ENCODE peak calls at places on chromosomes 6 and 20, in seven cellular contexts. V is GM13976; O is SK-MEL-5; T is foreskin melanocyte; M is ACHN; H is activated CD4-positive, CD25-positive, alpha-beta regulatory T cell treated with anti-CD3 and anti-CD28 coated beads, Interleukin-2, amount 50 U/mL, for 72 hours; G is stimulated activated CD4-positive, alpha-beta T cell treated with anti-CD3 and anti-CD28 coated beads, Interleukin-15, amount 100 ng/mL, for 1 hour. S is an unnamed sample.

GRCh38 chr6:33248643-33248931 is 23.1 kb downstream of the VPS52 start:
- DNase-seq in M (no peak), G (no peak), V (peak), O (no peak), H (no peak), T (no peak), S (no peak)

GRCh38 chr20:41170386-41171105 is 33.2 kb downstream of the PLCG1 start:
- DNase-seq in G (no peak), V (no peak), H (peak), T (no peak), O (no peak), M (no peak), S (no peak)

GRCh38 chr6:42236680-42237473 is 19.2 kb upstream of the MRPS10 start:
- DNase-seq in G (no peak), O (no peak), M (no peak), T (no peak), V (peak), H (peak), S (no peak)

GRCh38 chr6:89351632-89352328 is 742 bp downstream of the UBE2J1 start:
- DNase-seq in T (no peak), V (no peak), H (no peak), G (no peak), O (no peak), M (no peak), S (peak)

GRCh38 chr6:106536357-106536756 is 92.9 kb downstream of the RTN4IP1 start:
- DNase-seq in H (no peak), T (no peak), G (no peak), O (no peak), V (no peak), M (no peak), S (no peak)

GRCh38 chr6:163354779-163355431 is 59.6 kb upstream of the QKI start:
- DNase-seq in T (no peak), G (no peak), O (no peak), M (no peak), V (no peak), H (no peak), S (peak)

GRCh38 chr6:110221738-110222137 is 41.5 kb downstream of the CDC40 start:
- DNase-seq in T (no peak), V (no peak), H (no peak), M (no peak), G (no peak), O (no peak), S (no peak)

GRCh38 chr6:163226836-163227485 is 187.6 kb upstream of the QKI start:
- DNase-seq in H (no peak), T (no peak), M (no peak), G (no peak), O (no peak), V (no peak), S (no peak)

GRCh38 chr20:16228722-16229121 is 344.5 kb downstream of the KIF16B start:
- DNase-seq in V (no peak), G (no peak), O (no peak), T (no peak), M (no peak), H (no peak), S (no peak)

GRCh38 chr20:51756653-51757052 is 11.5 kb downstream of the ATP9A start:
- DNase-seq in M (no peak), O (no peak), G (no peak), T (no peak), H (no peak), V (peak), S (no peak)